ENCODE peak calls at places on chromosomes 2 and 18, in seven cellular contexts. U is stimulated activated CD4-positive, alpha-beta T cell treated with anti-CD3 and anti-CD28 coated beads, Interleukin-4, amount 100 ng/mL, for 24 hours; I is activated naive CD4-positive, alpha-beta T cell treated with Interleukin-2 at 50 U/mL for 16 hours; N is spleen; S is activated T-cell treated with anti-CD3 and anti-CD28 coated beads for 1 hour; K is NB4; M is CD4-positive, alpha-beta memory T cell. Z is an unnamed sample.

GRCh38 chr18:73950116-73950705 is 197.4 kb downstream of the FBXO15 start:
- DNase-seq in U (no peak), I (no peak), N (no peak), S (no peak), K (no peak), M (no peak), Z (no peak)

GRCh38 chr2:231795525-231796327 is 9.5 kb downstream of the COPS7B start:
- DNase-seq in U (no peak), I (no peak), N (no peak), S (no peak), K (peak), M (no peak), Z (peak)

GRCh38 chr2:105388971-105389381 is 9.9 kb downstream of the FHL2 start:
- DNase-seq in U (no peak), I (no peak), N (no peak), S (no peak), K (no peak), M (no peak), Z (no peak)

GRCh38 chr18:77858331-77858730 is 608.7 kb downstream of the GALR1 start:
- DNase-seq in U (no peak), I (no peak), N (no peak), S (no peak), K (no peak), M (no peak), Z (no peak)

GRCh38 chr18:62754026-62754425 is 38.7 kb downstream of the PHLPP1 start:
- DNase-seq in U (no peak), I (no peak), N (no peak), S (no peak), K (no peak), M (no peak), Z (no peak)

GRCh38 chr2:136117391-136117841 is 533 bp downstream of the CXCR4 start:
- DNase-seq in U (peak), I (peak), N (peak), S (peak), K (peak), M (no peak), Z (peak)

GRCh38 chr2:237453671-237454070 is 33.4 kb upstream of the MLPH start:
- DNase-seq in U (no peak), I (no peak), N (no peak), S (no peak), K (no peak), M (no peak), Z (no peak)

GRCh38 chr2:169172076-169172735 is 102.8 kb downstream of the DHRS9 start:
- DNase-seq in U (no peak), I (no peak), N (no peak), S (no peak), K (no peak), M (no peak), Z (no peak)

GRCh38 chr2:16666453-16666801 is 793 bp upstream of the CYRIA start:
- DNase-seq in U (no peak), I (no peak), N (no peak), S (no peak), K (peak), M (no peak), Z (no peak)

GRCh38 chr2:235659767-235660322 is 166.0 kb downstream of the AGAP1 start:
- DNase-seq in U (no peak), I (no peak), N (no peak), S (no peak), K (peak), M (no peak), Z (peak)

GRCh38 chr2:240450532-240451107 is 15.2 kb downstream of the GPC1 start:
- DNase-seq in U (no peak), I (no peak), N (no peak), S (no peak), K (no peak), M (no peak), Z (no peak)

GRCh38 chr2:15890936-15891905 is 49.1 kb upstream of the MYCN start:
- DNase-seq in U (no peak), I (no peak), N (no peak), S (no peak), K (no peak), M (no peak), Z (no peak)

GRCh38 chr18:22504665-22505064 is 87.0 kb upstream of the CTAGE1 start:
- DNase-seq in U (no peak), I (no peak), N (no peak), S (no peak), K (no peak), M (no peak), Z (no peak)

GRCh38 chr2:72824224-72824842 is 1.5 kb downstream of the EXOC6B start:
- DNase-seq in U (peak), I (no peak), N (no peak), S (no peak), K (peak), M (no peak), Z (peak)

GRCh38 chr18:49733321-49733720 is 80.0 kb downstream of the ACAA2 start:
- DNase-seq in U (no peak), I (no peak), N (no peak), S (no peak), K (no peak), M (no peak), Z (no peak)

GRCh38 chr18:13369756-13370510 is 151.4 kb downstream of the LDLRAD4 start:
- DNase-seq in U (no peak), I (no peak), N (no peak), S (no peak), K (no peak), M (no peak), Z (no peak)

GRCh38 chr2:42449163-42450087 is 44.4 kb downstream of the KCNG3 start:
- DNase-seq in U (no peak), I (no peak), N (no peak), S (no peak), K (no peak), M (no peak), Z (no peak)

GRCh38 chr2:119696005-119696404 is 17.0 kb downstream of the TMEM177 start:
- DNase-seq in U (no peak), I (no peak), N (no peak), S (no peak), K (no peak), M (no peak), Z (no peak)

GRCh38 chr18:10378688-10379465 is 75.6 kb upstream of the APCDD1 start:
- DNase-seq in U (no peak), I (no peak), N (no peak), S (no peak), K (no peak), M (no peak), Z (no peak)

GRCh38 chr2:160351978-160352377 is 141.6 kb downstream of the RBMS1 start:
- DNase-seq in U (no peak), I (no peak), N (no peak), S (no peak), K (peak), M (no peak), Z (no peak)

GRCh38 chr18:51044928-51045587 is 15.0 kb downstream of the SMAD4 start:
- DNase-seq in U (no peak), I (no peak), N (no peak), S (no peak), K (no peak), M (no peak), Z (peak)

GRCh38 chr18:70400473-70400872 is 111.6 kb downstream of the SOCS6 start:
- DNase-seq in U (no peak), I (no peak), N (no peak), S (no peak), K (no peak), M (no peak), Z (no peak)

Z was measured in OCI-M1.